ENCODE peak calls at places on chromosome 20, in six cellular contexts. One of them, this sample, is unnamed.

GRCh38 chr20:32966881-32967781 is 37.1 kb downstream of the SUN5 start:
- DNase-seq in occipital lobe: no peak
- DNase-seq in activated CD4-positive, alpha-beta T cell treated with anti-CD3 and anti-CD28 coated beads, Interleukin-2, amount 50 U/mL, for 48 hours: peak
- DNase-seq in stimulated activated naive B cell treated with anti-CD40 and anti-IgM and Interleukin-4, amounts not matched to agents 10 μg/mL and 1 μg/mL and 100 μg/mL, for 72 hours: peak
- DNase-seq in NCI-H2171: no peak
- DNase-seq in HS-27A: no peak
- DNase-seq in this sample: no peak

GRCh38 chr20:32007787-32008616 is 2.2 kb upstream of the CCM2L start:
- DNase-seq in occipital lobe: no peak
- DNase-seq in activated CD4-positive, alpha-beta T cell treated with anti-CD3 and anti-CD28 coated beads, Interleukin-2, amount 50 U/mL, for 48 hours: no peak
- DNase-seq in stimulated activated naive B cell treated with anti-CD40 and anti-IgM and Interleukin-4, amounts not matched to agents 10 μg/mL and 1 μg/mL and 100 μg/mL, for 72 hours: no peak
- DNase-seq in NCI-H2171: no peak
- DNase-seq in HS-27A: no peak
- DNase-seq in this sample: no peak

GRCh38 chr20:61756966-61757677 is 308.6 kb downstream of the TAF4 start:
- DNase-seq in occipital lobe: no peak
- DNase-seq in activated CD4-positive, alpha-beta T cell treated with anti-CD3 and anti-CD28 coated beads, Interleukin-2, amount 50 U/mL, for 48 hours: no peak
- DNase-seq in stimulated activated naive B cell treated with anti-CD40 and anti-IgM and Interleukin-4, amounts not matched to agents 10 μg/mL and 1 μg/mL and 100 μg/mL, for 72 hours: no peak
- DNase-seq in NCI-H2171: no peak
- DNase-seq in HS-27A: no peak
- DNase-seq in this sample: no peak

GRCh38 chr20:32999603-33000250 is 4.5 kb downstream of the SUN5 start:
- DNase-seq in occipital lobe: no peak
- DNase-seq in activated CD4-positive, alpha-beta T cell treated with anti-CD3 and anti-CD28 coated beads, Interleukin-2, amount 50 U/mL, for 48 hours: no peak
- DNase-seq in stimulated activated naive B cell treated with anti-CD40 and anti-IgM and Interleukin-4, amounts not matched to agents 10 μg/mL and 1 μg/mL and 100 μg/mL, for 72 hours: no peak
- DNase-seq in NCI-H2171: no peak
- DNase-seq in HS-27A: no peak
- DNase-seq in this sample: no peak

GRCh38 chr20:42656130-42656529 is 533.6 kb downstream of the PTPRT start:
- DNase-seq in occipital lobe: no peak
- DNase-seq in activated CD4-positive, alpha-beta T cell treated with anti-CD3 and anti-CD28 coated beads, Interleukin-2, amount 50 U/mL, for 48 hours: no peak
- DNase-seq in stimulated activated naive B cell treated with anti-CD40 and anti-IgM and Interleukin-4, amounts not matched to agents 10 μg/mL and 1 μg/mL and 100 μg/mL, for 72 hours: no peak
- DNase-seq in NCI-H2171: no peak
- DNase-seq in HS-27A: no peak
- DNase-seq in this sample: no peak

GRCh38 chr20:22810030-22810429 is 225.1 kb upstream of the SSTR4 start:
- DNase-seq in occipital lobe: no peak
- DNase-seq in activated CD4-positive, alpha-beta T cell treated with anti-CD3 and anti-CD28 coated beads, Interleukin-2, amount 50 U/mL, for 48 hours: no peak
- DNase-seq in stimulated activated naive B cell treated with anti-CD40 and anti-IgM and Interleukin-4, amounts not matched to agents 10 μg/mL and 1 μg/mL and 100 μg/mL, for 72 hours: no peak
- DNase-seq in NCI-H2171: no peak
- DNase-seq in HS-27A: no peak
- DNase-seq in this sample: no peak

GRCh38 chr20:62418709-62419487 is 8.4 kb downstream of the RBBP8NL start:
- DNase-seq in occipital lobe: no peak
- DNase-seq in activated CD4-positive, alpha-beta T cell treated with anti-CD3 and anti-CD28 coated beads, Interleukin-2, amount 50 U/mL, for 48 hours: no peak
- DNase-seq in stimulated activated naive B cell treated with anti-CD40 and anti-IgM and Interleukin-4, amounts not matched to agents 10 μg/mL and 1 μg/mL and 100 μg/mL, for 72 hours: no peak
- DNase-seq in NCI-H2171: no peak
- DNase-seq in HS-27A: no peak
- DNase-seq in this sample: no peak

GRCh38 chr20:24672886-24673677 is 203.7 kb downstream of the SYNDIG1 start:
- DNase-seq in occipital lobe: no peak
- DNase-seq in activated CD4-positive, alpha-beta T cell treated with anti-CD3 and anti-CD28 coated beads, Interleukin-2, amount 50 U/mL, for 48 hours: no peak
- DNase-seq in stimulated activated naive B cell treated with anti-CD40 and anti-IgM and Interleukin-4, amounts not matched to agents 10 μg/mL and 1 μg/mL and 100 μg/mL, for 72 hours: no peak
- DNase-seq in NCI-H2171: no peak
- DNase-seq in HS-27A: peak
- DNase-seq in this sample: no peak

GRCh38 chr20:51767018-51767866 is 948 bp downstream of the ATP9A start:
- DNase-seq in occipital lobe: peak
- DNase-seq in activated CD4-positive, alpha-beta T cell treated with anti-CD3 and anti-CD28 coated beads, Interleukin-2, amount 50 U/mL, for 48 hours: peak
- DNase-seq in stimulated activated naive B cell treated with anti-CD40 and anti-IgM and Interleukin-4, amounts not matched to agents 10 μg/mL and 1 μg/mL and 100 μg/mL, for 72 hours: peak
- DNase-seq in NCI-H2171: peak
- DNase-seq in HS-27A: no peak
- DNase-seq in this sample: peak

GRCh38 chr20:18039063-18039462 is 18.7 kb downstream of the OVOL2 start:
- DNase-seq in occipital lobe: no peak
- DNase-seq in activated CD4-positive, alpha-beta T cell treated with anti-CD3 and anti-CD28 coated beads, Interleukin-2, amount 50 U/mL, for 48 hours: no peak
- DNase-seq in stimulated activated naive B cell treated with anti-CD40 and anti-IgM and Interleukin-4, amounts not matched to agents 10 μg/mL and 1 μg/mL and 100 μg/mL, for 72 hours: no peak
- DNase-seq in NCI-H2171: no peak
- DNase-seq in HS-27A: no peak
- DNase-seq in this sample: no peak

GRCh38 chr20:48673485-48673884 is 154.3 kb downstream of the PREX1 start:
- DNase-seq in occipital lobe: no peak
- DNase-seq in activated CD4-positive, alpha-beta T cell treated with anti-CD3 and anti-CD28 coated beads, Interleukin-2, amount 50 U/mL, for 48 hours: no peak
- DNase-seq in stimulated activated naive B cell treated with anti-CD40 and anti-IgM and Interleukin-4, amounts not matched to agents 10 μg/mL and 1 μg/mL and 100 μg/mL, for 72 hours: no peak
- DNase-seq in NCI-H2171: no peak
- DNase-seq in HS-27A: no peak
- DNase-seq in this sample: no peak

GRCh38 chr20:49676581-49677291 is 36.9 kb downstream of the B4GALT5 start:
- DNase-seq in occipital lobe: no peak
- DNase-seq in activated CD4-positive, alpha-beta T cell treated with anti-CD3 and anti-CD28 coated beads, Interleukin-2, amount 50 U/mL, for 48 hours: peak
- DNase-seq in stimulated activated naive B cell treated with anti-CD40 and anti-IgM and Interleukin-4, amounts not matched to agents 10 μg/mL and 1 μg/mL and 100 μg/mL, for 72 hours: peak
- DNase-seq in NCI-H2171: no peak
- DNase-seq in HS-27A: peak
- DNase-seq in this sample: peak

GRCh38 chr20:61954276-61955021 is 111.2 kb downstream of the TAF4 start:
- DNase-seq in occipital lobe: no peak
- DNase-seq in activated CD4-positive, alpha-beta T cell treated with anti-CD3 and anti-CD28 coated beads, Interleukin-2, amount 50 U/mL, for 48 hours: no peak
- DNase-seq in stimulated activated naive B cell treated with anti-CD40 and anti-IgM and Interleukin-4, amounts not matched to agents 10 μg/mL and 1 μg/mL and 100 μg/mL, for 72 hours: no peak
- DNase-seq in NCI-H2171: no peak
- DNase-seq in HS-27A: no peak
- DNase-seq in this sample: no peak

GRCh38 chr20:3800256-3800877 is 4.3 kb downstream of the CDC25B start:
- DNase-seq in occipital lobe: no peak
- DNase-seq in activated CD4-positive, alpha-beta T cell treated with anti-CD3 and anti-CD28 coated beads, Interleukin-2, amount 50 U/mL, for 48 hours: no peak
- DNase-seq in stimulated activated naive B cell treated with anti-CD40 and anti-IgM and Interleukin-4, amounts not matched to agents 10 μg/mL and 1 μg/mL and 100 μg/mL, for 72 hours: no peak
- DNase-seq in NCI-H2171: no peak
- DNase-seq in HS-27A: no peak
- DNase-seq in this sample: no peak